ENCODE peak calls at places on chromosomes 3 and 15, in six cellular contexts. K is left ventricle myocardium inferior, G is colonic mucosa, W is brain microvascular endothelial cell, V is right cardiac atrium, S is uterus. R is an unnamed sample.

GRCh38 chr3:23807161-23808015 is 1.6 kb downstream of the UBE2E1 start:
- DNase-seq in K (no peak), S (peak), G (peak), W (no peak), V (no peak), R (no peak)

GRCh38 chr3:114328345-114328744 is 34.5 kb downstream of the TIGIT start:
- DNase-seq in V (no peak), S (no peak), W (no peak), G (no peak), K (no peak), R (no peak)

GRCh38 chr15:89494006-89494405 is 2.4 kb downstream of the RHCG start:
- DNase-seq in K (no peak), W (no peak), V (no peak), S (no peak), G (no peak), R (no peak)

GRCh38 chr3:44104668-44105321 is 136.9 kb upstream of the TOPAZ1 start:
- DNase-seq in W (peak), G (no peak), V (no peak), S (no peak), K (no peak), R (peak)

GRCh38 chr3:157176108-157176507 is 16.2 kb upstream of the CCNL1 start:
- DNase-seq in W (no peak), S (no peak), G (no peak), K (no peak), V (no peak), R (no peak)

GRCh38 chr3:124858275-124858674 is 28.9 kb downstream of the ITGB5 start:
- DNase-seq in V (no peak), K (no peak), W (no peak), S (no peak), G (no peak), R (no peak)

GRCh38 chr15:51621917-51622268 is 678 bp downstream of the DMXL2 start:
- DNase-seq in V (peak), W (peak), G (peak), S (peak), K (peak), R (peak)

GRCh38 chr3:124620600-124621063 is 109.6 kb upstream of the UMPS start:
- DNase-seq in V (no peak), W (peak), K (no peak), S (no peak), G (peak), R (no peak)

GRCh38 chr3:52119056-52119455 is 35.2 kb downstream of the POC1A start:
- DNase-seq in S (no peak), K (no peak), W (no peak), V (no peak), G (no peak), R (no peak)

GRCh38 chr15:29938701-29939340 is 116.6 kb upstream of the TJP1 start:
- DNase-seq in V (no peak), S (no peak), K (no peak), G (no peak), W (no peak), R (no peak)

GRCh38 chr3:37075955-37076354 is 82.6 kb downstream of the MLH1 start:
- DNase-seq in G (no peak), S (no peak), W (no peak), V (no peak), K (no peak), R (no peak)

GRCh38 chr3:72398781-72399180 is 449.5 kb downstream of the SHQ1 start:
- DNase-seq in V (no peak), W (no peak), K (no peak), G (no peak), S (no peak), R (no peak)

GRCh38 chr3:14318638-14319037 is 83.8 kb upstream of the SLC6A6 start:
- DNase-seq in G (no peak), S (no peak), W (no peak), K (no peak), V (no peak), R (no peak)

GRCh38 chr3:158771018-158771350 is 30.9 kb upstream of the MFSD1 start:
- DNase-seq in W (no peak), G (no peak), V (no peak), K (no peak), S (no peak), R (no peak)

GRCh38 chr3:122794779-122795673 is at the start of gene SLC49A4:
- DNase-seq in S (peak), K (peak), W (peak), G (peak), V (peak), R (no peak)

GRCh38 chr15:99749386-99749785 is 16.1 kb upstream of the LYSMD4 start:
- DNase-seq in G (peak), W (no peak), S (no peak), K (no peak), V (peak), R (peak)

GRCh38 chr3:36650271-36650671 is 114.1 kb downstream of the DCLK3 start:
- DNase-seq in K (no peak), G (no peak), W (peak), V (no peak), S (no peak), R (no peak)

DNA sequence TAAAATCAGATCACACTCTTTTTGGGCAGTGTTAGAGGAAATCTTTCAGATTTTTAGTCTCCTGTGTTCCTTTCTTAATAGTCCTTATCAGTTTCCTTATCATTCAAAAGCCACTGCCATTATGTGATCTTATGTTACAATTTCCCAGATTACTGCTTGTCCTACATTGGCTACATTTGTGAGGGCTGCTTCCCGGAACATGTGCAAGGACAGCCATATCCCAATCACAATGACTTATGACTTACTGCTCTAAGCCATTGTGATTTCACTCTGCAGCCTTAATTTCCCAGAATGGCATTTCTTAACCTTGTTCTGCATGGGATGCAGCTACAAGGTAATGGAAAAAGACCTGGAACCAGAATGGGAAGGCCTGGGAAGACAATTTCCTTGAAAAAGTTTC is 125.1 kb upstream of the PPP2R3A start:
- DNase-seq in W (no peak), S (no peak), G (no peak), V (no peak), K (no peak), R (no peak)
- H3K27ac ChIP-seq in W (no peak), S (no peak), G (no peak), V (no peak), K (no peak), R (no peak)

DNA sequence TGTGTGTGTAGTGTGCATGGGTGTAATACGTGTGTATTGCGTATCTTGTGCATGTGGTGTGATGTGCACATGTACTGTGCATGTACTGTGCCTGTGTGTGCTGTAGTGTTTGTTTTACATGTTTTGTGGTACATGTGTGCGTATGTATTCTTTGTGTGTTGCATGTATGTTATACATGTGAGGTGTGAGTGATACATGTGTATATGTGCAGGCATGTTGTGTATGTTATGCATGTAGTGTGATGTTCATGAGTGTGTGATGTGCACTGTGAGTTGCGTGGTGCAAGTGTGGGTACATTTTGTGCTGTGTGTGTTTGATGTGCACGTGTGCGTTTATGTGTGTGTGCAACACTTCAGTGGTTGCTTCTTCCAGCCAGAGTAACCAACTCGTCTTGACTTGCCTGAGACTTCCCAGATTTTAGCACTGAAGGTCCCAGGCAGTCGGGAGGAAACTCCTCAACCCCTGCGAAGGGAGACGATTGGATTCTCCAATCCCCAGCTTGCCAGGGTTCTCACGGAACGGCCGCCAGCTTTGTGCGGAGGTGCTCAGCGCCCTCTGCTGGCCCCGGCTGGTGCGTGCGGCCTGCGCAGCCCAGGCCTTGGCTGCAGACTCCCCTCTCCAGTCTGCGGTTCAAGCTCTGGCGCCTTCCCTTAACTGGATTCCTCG is 3.6 kb downstream of the GALNT15 start:
- DNase-seq in G (peak), W (peak), S (peak), K (peak), V (peak), R (no peak)
- H3K27ac ChIP-seq in G (no peak), W (no peak), S (peak), K (peak), V (no peak), R (no peak)

DNA sequence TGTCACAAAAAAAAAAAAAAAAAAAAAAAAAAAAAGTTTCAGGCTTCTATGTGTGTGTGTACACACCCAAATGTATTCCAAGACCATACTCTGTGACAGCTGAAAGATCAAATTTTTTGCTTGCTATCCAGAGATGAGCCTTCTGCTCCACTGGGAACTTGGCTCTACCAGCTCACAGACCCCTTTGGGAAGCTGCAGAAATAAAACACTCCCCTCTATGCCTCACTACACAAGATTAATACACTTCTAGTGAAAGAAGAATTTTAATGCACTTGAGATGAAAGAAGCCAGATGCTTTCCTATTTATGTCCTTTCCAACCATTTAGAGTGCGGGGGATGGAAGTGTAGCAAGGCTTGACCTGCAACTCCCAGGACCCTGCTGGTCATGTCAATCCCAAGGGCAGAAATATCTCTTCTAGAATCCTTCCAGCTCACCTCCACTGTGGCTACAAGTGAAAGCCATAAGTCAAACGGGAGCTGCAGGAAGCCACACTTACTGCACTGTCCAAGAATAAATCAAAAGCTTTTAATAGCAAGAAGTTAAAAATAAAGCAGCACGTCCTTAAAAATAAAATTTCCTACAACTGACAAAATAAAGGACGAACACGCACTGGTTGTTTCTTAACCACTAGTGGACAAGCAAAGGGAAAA is 34.6 kb downstream of the ANXA2 start:
- DNase-seq in G (no peak), K (no peak), V (no peak), S (peak), W (no peak), R (no peak)
- H3K27ac ChIP-seq in G (peak), K (peak), V (peak), S (peak), W (peak), R (peak)

GRCh38 chr3:151538706-151539403 is 78.0 kb upstream of the IGSF10 start:
- DNase-seq in K (no peak), V (peak), S (peak), G (no peak), W (peak), R (no peak)

GRCh38 chr3:151539599-151539998 is 78.7 kb upstream of the IGSF10 start:
- DNase-seq in V (no peak), W (no peak), K (no peak), S (no peak), G (no peak), R (no peak)

GRCh38 chr3:151548206-151548605 is 87.3 kb upstream of the IGSF10 start:
- DNase-seq in W (no peak), V (no peak), S (no peak), G (no peak), K (no peak), R (no peak)

GRCh38 chr3:151541184-151541583 is 80.3 kb upstream of the IGSF10 start:
- DNase-seq in G (no peak), W (no peak), K (no peak), V (no peak), S (no peak), R (no peak)

GRCh38 chr3:151544164-151544548 is 83.3 kb upstream of the IGSF10 start:
- DNase-seq in G (no peak), W (no peak), V (no peak), K (no peak), S (no peak), R (no peak)
- H3K27ac ChIP-seq in G (no peak), W (no peak), V (no peak), K (no peak), S (no peak), R (no peak)

GRCh38 chr3:27046346-27046745 is 322.8 kb downstream of the NEK10 start:
- DNase-seq in S (no peak), G (no peak), V (no peak), K (no peak), W (no peak), R (no peak)

GRCh38 chr3:27044926-27045481 is 324.2 kb downstream of the NEK10 start:
- DNase-seq in S (no peak), G (peak), V (no peak), W (no peak), K (no peak), R (no peak)

GRCh38 chr3:27040674-27041073 is 328.5 kb downstream of the NEK10 start:
- DNase-seq in W (no peak), S (no peak), K (no peak), V (no peak), G (no peak), R (no peak)

DNA sequence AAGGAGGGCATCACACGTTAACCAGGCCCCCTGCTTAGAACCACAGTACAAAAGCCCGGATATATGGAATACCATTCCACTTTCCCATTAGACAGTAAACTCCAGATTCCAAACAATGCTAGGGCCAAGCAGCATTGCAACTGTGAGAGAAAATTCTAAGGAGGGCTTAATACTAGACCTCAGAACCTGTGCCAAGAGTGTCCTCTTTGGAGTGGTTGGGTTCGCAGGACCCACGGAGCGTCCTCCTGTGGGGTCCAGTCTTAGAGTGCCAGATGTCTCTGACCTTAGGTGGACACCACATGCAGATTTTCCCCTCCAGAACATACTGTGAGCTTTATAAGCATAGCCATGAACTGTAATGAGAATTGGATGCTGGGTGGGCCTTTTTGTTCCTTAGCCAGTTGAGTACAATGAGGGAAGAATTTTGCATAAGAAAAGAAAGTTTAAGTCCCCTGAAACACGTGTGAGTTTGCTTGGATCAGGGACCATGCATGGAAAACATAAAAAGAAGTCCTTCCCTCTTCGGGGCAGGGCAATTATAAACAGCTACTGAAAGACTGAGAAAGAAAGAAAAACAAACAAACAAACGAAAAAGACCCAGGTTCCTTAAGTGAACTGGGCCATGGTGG is 325.7 kb downstream of the NEK10 start:
- DNase-seq in W (no peak), K (no peak), V (no peak), G (no peak), S (no peak), R (no peak)
- H3K27ac ChIP-seq in W (no peak), K (no peak), V (no peak), G (no peak), S (no peak), R (no peak)

GRCh38 chr15:55893852-55894251 is 99.6 kb downstream of the NEDD4 start:
- DNase-seq in S (no peak), G (no peak), W (no peak), V (no peak), K (no peak), R (no peak)

GRCh38 chr15:55894406-55894965 is 98.9 kb downstream of the NEDD4 start:
- DNase-seq in S (no peak), K (no peak), V (no peak), G (no peak), W (no peak), R (no peak)

GRCh38 chr15:55900019-55900418 is 93.4 kb downstream of the NEDD4 start:
- DNase-seq in K (no peak), V (no peak), W (no peak), S (no peak), G (no peak), R (no peak)

GRCh38 chr15:55899537-55899936 is 93.9 kb downstream of the NEDD4 start:
- DNase-seq in S (no peak), G (no peak), K (no peak), W (no peak), V (no peak), R (no peak)

GRCh38 chr15:55897560-55898336 is 95.7 kb downstream of the NEDD4 start:
- DNase-seq in G (peak), K (peak), S (peak), W (peak), V (peak), R (no peak)
- H3K27ac ChIP-seq in G (peak), K (peak), S (peak), W (peak), V (peak), R (peak)

DNA sequence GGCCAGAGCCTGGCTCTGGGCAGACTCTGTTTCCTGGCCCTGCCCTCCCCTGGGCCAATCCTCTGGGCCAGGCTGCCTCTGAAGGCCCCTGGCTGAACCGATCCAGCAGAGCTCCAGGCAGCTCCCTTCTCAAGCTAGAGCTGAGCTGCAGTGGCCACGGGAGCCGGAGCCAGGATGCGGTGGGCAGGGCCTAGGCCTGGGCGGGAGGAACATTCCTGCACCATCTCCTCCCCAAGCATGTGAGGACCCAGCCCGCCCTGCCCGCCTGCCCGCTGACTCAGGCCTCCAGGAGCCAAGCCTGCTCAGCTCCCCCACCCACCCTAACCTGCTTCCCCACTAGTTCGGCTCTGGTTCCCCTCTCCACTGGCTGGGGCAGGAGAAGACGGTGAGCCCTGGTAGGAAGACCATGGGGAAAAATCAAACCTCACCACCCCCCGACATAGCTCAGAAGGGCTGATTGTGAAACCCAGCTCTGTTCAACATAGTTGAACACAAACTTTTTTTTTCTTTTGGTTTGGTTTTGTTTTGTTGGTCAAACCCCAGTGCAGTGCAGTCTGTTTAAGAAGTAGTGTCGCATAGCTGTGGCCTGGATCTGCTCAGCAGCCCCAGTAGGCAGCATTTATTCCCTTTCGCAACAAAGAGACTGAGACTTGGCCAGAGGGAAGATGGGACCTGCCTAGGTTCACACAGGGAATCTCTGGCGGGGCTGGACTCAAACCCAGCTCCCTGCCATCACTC is 13.5 kb downstream of the SNX33 start:
- DNase-seq in K (peak), S (peak), G (peak), W (peak), V (peak), R (peak)
- H3K27ac ChIP-seq in K (peak), S (peak), G (peak), W (peak), V (peak), R (peak)

DNA sequence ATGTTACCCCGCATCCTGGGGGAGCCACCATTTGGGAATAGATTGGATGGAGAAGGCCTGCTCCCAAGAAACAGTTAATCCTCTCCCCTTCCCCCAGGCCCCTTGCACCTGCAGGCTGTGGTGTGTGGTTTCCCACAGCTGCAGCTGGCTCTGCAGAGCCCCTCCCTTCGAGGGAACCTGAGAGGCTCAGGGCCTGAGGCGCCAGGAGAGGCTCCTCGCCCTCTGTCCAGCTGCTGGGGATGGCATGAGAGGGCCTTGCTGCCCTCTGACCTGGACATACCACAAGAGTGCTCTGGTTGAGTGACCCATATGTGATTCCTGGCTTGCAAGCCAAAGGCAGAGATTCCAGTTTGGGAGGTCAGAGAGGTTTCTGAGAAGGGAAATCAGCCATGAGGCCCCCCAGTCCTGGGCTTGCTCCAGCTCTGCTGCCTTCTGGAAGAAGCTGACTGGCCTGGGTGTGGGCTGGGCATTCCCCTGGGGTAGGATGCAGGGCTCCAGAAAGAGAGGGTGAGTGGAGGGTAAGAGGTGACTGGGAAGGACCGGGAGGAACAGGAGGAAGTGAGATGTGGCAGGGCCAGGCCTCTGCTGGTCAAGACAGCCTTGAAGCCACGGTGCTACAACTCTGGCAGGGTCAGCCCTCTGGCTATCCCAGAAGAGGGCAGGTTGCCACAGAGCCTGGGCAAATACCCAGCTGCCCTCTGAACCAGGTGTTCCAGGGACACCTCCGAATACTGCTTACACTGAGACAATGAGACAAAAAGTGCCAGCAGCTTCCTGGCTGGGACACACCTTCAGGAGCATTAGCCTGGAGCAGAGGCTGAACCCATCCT is 16.0 kb upstream of the SRP14 start:
- DNase-seq in G (peak), S (no peak), V (peak), K (no peak), W (no peak), R (no peak)
- H3K27ac ChIP-seq in G (peak), S (no peak), V (no peak), K (peak), W (no peak), R (no peak)